ENCODE peak calls at places on chromosomes 7 and 10, in four cellular contexts. U is endodermal cell, T is GM23248, O is IMR-90. W is an unnamed sample.

GRCh38 chr7:155123413-155123812 is 53.3 kb downstream of the HTR5A start:
- DNase-seq in U (no peak), T (no peak), O (no peak), W (no peak)

GRCh38 chr7:126302639-126303038 is 950.1 kb downstream of the GRM8 start:
- DNase-seq in U (no peak), T (no peak), O (no peak), W (no peak)

GRCh38 chr10:86349940-86350630 is 16.5 kb downstream of the GRID1 start:
- DNase-seq in U (no peak), T (no peak), O (no peak), W (no peak)

GRCh38 chr10:80484243-80484642 is 30.1 kb downstream of the TSPAN14 start:
- DNase-seq in U (no peak), T (peak; percentile 35), O (no peak), W (no peak)

GRCh38 chr7:98341106-98341505 is 59.6 kb downstream of the BRI3 start:
- DNase-seq in U (no peak), T (peak; percentile 79), O (peak; percentile 77), W (no peak)

GRCh38 chr10:76036410-76036940 is 605.1 kb downstream of the LRMDA start:
- DNase-seq in U (peak; percentile 92), T (peak; percentile 77), O (peak; percentile 56), W (peak; percentile 33)

GRCh38 chr7:101373812-101374612 is 11.3 kb downstream of the COL26A1 start:
- DNase-seq in U (no peak), T (peak; percentile 23), O (no peak), W (no peak)

GRCh38 chr7:113179313-113179712 is 61.0 kb upstream of the SMIM30 start:
- DNase-seq in U (no peak), T (peak; percentile 34), O (peak; percentile 19), W (no peak)

GRCh38 chr10:60282771-60283353 is 106.8 kb downstream of the ANK3 start:
- DNase-seq in U (no peak), T (peak; percentile 56), O (peak; percentile 56), W (no peak)

GRCh38 chr10:86824151-86824550 is 67.7 kb downstream of the BMPR1A start:
- DNase-seq in U (peak; percentile 63), T (no peak), O (no peak), W (no peak)

GRCh38 chr10:98433881-98434732 is 12.6 kb downstream of the HPS1 start:
- DNase-seq in U (no peak), T (peak; percentile 18), O (peak; percentile 84), W (no peak)

GRCh38 chr7:20964214-20964613 is 177.5 kb upstream of the SP8 start:
- DNase-seq in U (no peak), T (no peak), O (no peak), W (no peak)

GRCh38 chr7:156764016-156764669 is 123.6 kb downstream of the RNF32 start:
- DNase-seq in U (peak; percentile 75), T (peak; percentile 87), O (peak; percentile 78), W (peak; percentile 30)

GRCh38 chr7:95391761-95392160 is 4.4 kb downstream of the PON3 start:
- DNase-seq in U (no peak), T (no peak), O (no peak), W (no peak)

GRCh38 chr10:128000660-128001059 is 93.8 kb downstream of the PTPRE start:
- DNase-seq in U (no peak), T (peak; percentile 80), O (no peak), W (no peak)

GRCh38 chr10:85225311-85225710 is 896.9 kb downstream of the CCSER2 start:
- DNase-seq in U (no peak), T (no peak), O (no peak), W (no peak)

GRCh38 chr10:63603709-63604445 is 82.7 kb downstream of the REEP3 start:
- DNase-seq in U (no peak), T (no peak), O (peak; percentile 94), W (no peak)

GRCh38 chr10:129344506-129344905 is 122.5 kb upstream of the MGMT start:
- DNase-seq in U (no peak), T (no peak), O (no peak), W (no peak)

GRCh38 chr10:28179490-28180099 is 123.3 kb downstream of the MPP7 start:
- DNase-seq in U (no peak), T (peak; percentile 66), O (peak; percentile 62), W (peak; percentile 40)

GRCh38 chr7:77537595-77538185 is 595 bp downstream of the PTPN12 start:
- DNase-seq in U (no peak), T (peak; percentile 56), O (no peak), W (peak; percentile 16)

GRCh38 chr10:127413326-127413725 is 135.8 kb upstream of the NPS start:
- DNase-seq in U (no peak), T (no peak), O (no peak), W (no peak)

GRCh38 chr10:88209837-88210552 is 346.6 kb downstream of the PTEN start:
- DNase-seq in U (no peak), T (peak; percentile 72), O (peak; percentile 58), W (no peak)

GRCh38 chr10:80855348-80855971 is 317.8 kb downstream of the SH2D4B start:
- DNase-seq in U (peak; percentile 89), T (no peak), O (no peak), W (peak; percentile 40)

GRCh38 chr10:828191-828590 is 103.3 kb downstream of the LARP4B start:
- DNase-seq in U (no peak), T (no peak), O (no peak), W (no peak)

GRCh38 chr7:48887500-48887899 is 36.8 kb upstream of the CDC14C start:
- DNase-seq in U (no peak), T (peak; percentile 4), O (no peak), W (no peak)

GRCh38 chr7:156061689-156062255 is 249.5 kb upstream of the SHH start:
- DNase-seq in U (no peak), T (no peak), O (no peak), W (no peak)

GRCh38 chr10:61758440-61758839 is 95.7 kb downstream of the CABCOCO1 start:
- DNase-seq in U (no peak), T (no peak), O (peak; percentile 79), W (no peak)
- H3K9ac ChIP-seq in U (no peak overlapping the region), T (no peak overlapping the region), O (no peak overlapping the region), W (no peak overlapping the region)

DNA sequence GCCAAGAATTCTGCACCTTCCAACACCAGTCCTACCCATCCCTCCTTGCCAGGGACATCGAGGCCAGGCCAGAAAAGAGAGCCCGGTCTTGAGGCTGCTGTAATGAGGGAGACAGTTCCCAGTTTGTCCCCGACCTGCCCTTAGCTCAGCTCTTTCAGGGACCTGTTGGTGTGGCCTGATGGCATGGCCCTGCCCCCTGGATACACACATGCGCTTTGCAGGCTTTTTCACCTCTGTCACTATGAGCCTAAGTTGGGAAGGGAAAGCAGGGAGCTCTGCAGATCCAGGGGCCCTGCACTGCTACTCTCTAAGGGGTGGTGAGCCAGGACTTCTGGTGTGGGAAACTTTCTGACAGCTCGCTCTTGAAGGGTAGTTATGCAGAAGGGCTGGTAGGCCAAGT is 2.1 kb downstream of the SCD start:
- DNase-seq in U (no peak), T (no peak), O (no peak), W (no peak)
- H3K4me3 ChIP-seq in U (peak overlapping the region; percentile 96), T (no peak overlapping the region), O (no peak overlapping the region), W (peak overlapping the region; percentile 95)

DNA sequence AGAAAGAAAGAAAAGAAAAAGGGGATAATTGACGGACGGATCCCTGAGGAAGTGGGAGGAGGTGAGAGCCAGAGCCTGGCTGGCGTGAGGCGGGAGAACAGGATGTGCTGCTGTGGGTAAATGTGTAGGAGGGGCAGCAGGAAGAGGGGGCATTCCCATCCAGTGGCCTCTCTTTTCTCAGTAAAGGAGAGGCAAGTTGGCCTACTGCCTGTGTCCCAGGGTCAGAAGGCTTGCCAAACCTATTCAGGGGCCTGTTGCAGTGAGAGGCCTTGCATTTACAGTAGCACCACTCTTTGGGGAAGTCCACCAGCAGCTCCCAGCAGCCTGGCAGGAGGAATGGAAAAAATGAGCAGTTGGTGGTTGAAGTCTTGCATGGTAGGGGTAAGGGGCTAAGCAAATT is 26.6 kb upstream of the ASCC1 start:
- DNase-seq in U (peak; percentile 78), T (peak; percentile 22), O (no peak), W (no peak)
- H3K9ac ChIP-seq in U (no peak overlapping the region), T (no peak overlapping the region), O (no peak overlapping the region), W (no peak overlapping the region)

DNA sequence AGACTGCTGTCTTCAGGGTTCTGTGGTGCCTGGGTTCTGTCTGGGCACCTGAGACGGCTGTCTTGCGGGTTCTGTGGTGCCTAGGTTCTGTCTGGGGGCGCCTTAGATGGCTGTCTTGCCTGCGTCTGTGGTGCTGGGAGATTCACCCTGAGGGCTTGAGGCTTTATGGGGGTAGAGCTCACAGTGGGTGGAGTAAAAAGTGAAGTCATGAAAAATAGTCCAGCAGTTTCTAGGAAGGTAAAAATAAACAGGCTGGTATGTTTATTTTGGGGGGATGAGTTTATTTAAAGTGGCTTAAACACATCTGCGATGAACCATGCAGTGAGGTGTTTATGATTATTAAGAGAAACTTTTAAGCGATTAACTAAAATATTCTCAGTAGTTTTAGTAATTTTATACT is 64.2 kb downstream of the NKX6-2 start:
- DNase-seq in U (no peak), T (no peak), O (peak; percentile 49), W (no peak)
- H3K4me3 ChIP-seq in U (no peak overlapping the region), T (no peak overlapping the region), O (no peak overlapping the region), W (no peak overlapping the region)

DNA sequence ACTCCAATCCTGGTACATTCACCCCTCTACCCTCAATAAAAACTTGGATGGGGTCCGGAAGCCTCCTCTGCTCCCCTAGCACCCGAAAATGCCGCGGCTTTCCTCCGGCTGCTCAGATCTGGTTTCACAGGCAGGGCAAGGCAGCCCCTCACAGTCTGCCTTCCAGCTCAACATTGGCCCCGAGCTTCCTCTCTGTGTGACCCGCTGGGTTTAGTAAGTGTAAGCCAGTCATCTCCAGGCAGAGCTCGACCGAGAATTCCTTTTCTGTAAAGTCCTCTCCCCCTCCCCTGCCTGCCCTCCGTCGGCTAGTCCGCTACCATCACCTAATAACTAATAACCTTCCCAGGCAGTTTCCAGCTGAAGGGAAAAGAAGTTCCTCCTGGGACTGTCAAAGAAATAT is 3.4 kb downstream of the INHBA start:
- DNase-seq in U (peak; percentile 78), T (peak; percentile 53), O (peak; percentile 53), W (no peak)
- H3K9ac ChIP-seq in U (no peak overlapping the region), T (peak overlapping the region; percentile 79), O (peak overlapping the region; percentile 94), W (peak overlapping the region; percentile 53)

GRCh38 chr10:43973801-43974200 is 325.1 kb upstream of the ZNF32 start:
- DNase-seq in U (no peak), T (no peak), O (no peak), W (no peak)

GRCh38 chr10:43971306-43971705 is 322.6 kb upstream of the ZNF32 start:
- DNase-seq in U (no peak), T (no peak), O (no peak), W (no peak)

GRCh38 chr10:43970747-43971146 is 322.1 kb upstream of the ZNF32 start:
- DNase-seq in U (peak; percentile 10), T (no peak), O (no peak), W (no peak)

GRCh38 chr10:43970018-43970698 is 321.5 kb upstream of the ZNF32 start:
- DNase-seq in U (peak; percentile 13), T (no peak), O (no peak), W (no peak)

GRCh38 chr10:43971981-43972380 is 323.3 kb upstream of the ZNF32 start:
- DNase-seq in U (no peak), T (no peak), O (no peak), W (no peak)
- H3K4me3 ChIP-seq in U (no peak overlapping the region), T (no peak overlapping the region), O (no peak overlapping the region), W (no peak overlapping the region)

GRCh38 chr10:44552716-44553115 is 167.8 kb upstream of the CXCL12 start:
- DNase-seq in U (no peak), T (peak; percentile 27), O (no peak), W (no peak)
- H3K9ac ChIP-seq in U (no peak overlapping the region), T (no peak overlapping the region), O (no peak overlapping the region), W (no peak overlapping the region)